ENCODE peak calls at places on chromosomes 7 and 10, in seven cellular contexts. L is effector CD8-positive, alpha-beta T cell; O is A549; Q is choroid plexus epithelial cell; R is T1000; E is activated T-helper 9 cell treated with anti-CD3 and anti-CD28 coated beads, Interleukin-2, amount 50 U/mL, for 16 hours; A is endothelial cell. I is an unnamed sample.

GRCh38 chr7:44065431-44066110 is at the start of gene PGAM2:
- DNase-seq in L (no peak), O (no peak), Q (peak; percentile 46), R (no peak), E (no peak), A (no peak), I (peak; percentile 22)

GRCh38 chr10:43228783-43229207 is 38.1 kb downstream of the RASGEF1A start:
- DNase-seq in L (no peak), O (no peak), Q (no peak), R (no peak), E (no peak), A (peak; percentile 2), I (no peak)

GRCh38 chr7:93890464-93891068 is at the start of gene TFPI2:
- DNase-seq in L (no peak), O (peak; percentile 77), Q (peak; percentile 84), R (peak; percentile 60), E (no peak), A (peak; percentile 38), I (no peak)

GRCh38 chr7:16271990-16272665 is 149.2 kb downstream of the CRPPA start:
- DNase-seq in L (no peak), O (no peak), Q (peak; percentile 58), R (no peak), E (no peak), A (no peak), I (no peak)

GRCh38 chr10:60950312-60950711 is 6.3 kb upstream of the RHOBTB1 start:
- DNase-seq in L (no peak), O (no peak), Q (no peak), R (no peak), E (no peak), A (no peak), I (no peak)

GRCh38 chr10:90644165-90644564 is 213.7 kb downstream of the HTR7 start:
- DNase-seq in L (no peak), O (no peak), Q (peak; percentile 11), R (no peak), E (no peak), A (no peak), I (no peak)

GRCh38 chr7:135905858-135906257 is 71.3 kb downstream of the MTPN start:
- DNase-seq in L (no peak), O (no peak), Q (no peak), R (no peak), E (no peak), A (no peak), I (no peak)

GRCh38 chr10:1199897-1200721 is 143.9 kb downstream of the WDR37 start:
- DNase-seq in L (no peak), O (no peak), Q (no peak), R (no peak), E (no peak), A (no peak), I (no peak)

GRCh38 chr7:87152897-87153641 is 816 bp downstream of the DMTF1 start:
- DNase-seq in L (no peak), O (peak; percentile 5), Q (peak; percentile 26), R (no peak), E (peak; percentile 4), A (peak; percentile 27), I (no peak)

GRCh38 chr10:3805227-3805790 is 20.3 kb upstream of the KLF6 start:
- DNase-seq in L (no peak), O (no peak), Q (peak; percentile 88), R (no peak), E (peak; percentile 27), A (no peak), I (no peak)

GRCh38 chr10:129530486-129531065 is 63.5 kb downstream of the MGMT start:
- DNase-seq in L (no peak), O (no peak), Q (no peak), R (no peak), E (no peak), A (no peak), I (no peak)

GRCh38 chr10:22308390-22308789 is 7.8 kb upstream of the COMMD3 start:
- DNase-seq in L (no peak), O (peak; percentile 46), Q (no peak), R (no peak), E (no peak), A (no peak), I (no peak)

GRCh38 chr7:74187915-74188675 is 13.9 kb downstream of the EIF4H start:
- DNase-seq in L (no peak), O (no peak), Q (no peak), R (no peak), E (no peak), A (no peak), I (no peak)

GRCh38 chr10:24720096-24720495 is 3.6 kb downstream of the ARHGAP21 start:
- DNase-seq in L (no peak), O (no peak), Q (no peak), R (no peak), E (no peak), A (no peak), I (no peak)

GRCh38 chr7:131354390-131354789 is 26.7 kb downstream of the MKLN1 start:
- DNase-seq in L (no peak), O (no peak), Q (no peak), R (no peak), E (no peak), A (no peak), I (no peak)

GRCh38 chr7:54738737-54739136 is 20.3 kb downstream of the SEC61G start:
- DNase-seq in L (no peak), O (no peak), Q (no peak), R (no peak), E (no peak), A (no peak), I (no peak)

GRCh38 chr7:7185382-7185989 is 3.1 kb downstream of the C1GALT1 start:
- DNase-seq in L (no peak), O (no peak), Q (no peak), R (no peak), E (no peak), A (no peak), I (no peak)

GRCh38 chr7:112157072-112157471 is 49.1 kb downstream of the DOCK4 start:
- DNase-seq in L (no peak), O (no peak), Q (peak; percentile 88), R (no peak), E (no peak), A (no peak), I (no peak)

GRCh38 chr10:119734396-119735332 is 8.8 kb downstream of the INPP5F start:
- DNase-seq in L (no peak), O (no peak), Q (peak; percentile 69), R (no peak), E (no peak), A (no peak), I (no peak)

GRCh38 chr7:34124765-34125164 is 219.4 kb downstream of the BMPER start:
- DNase-seq in L (no peak), O (no peak), Q (no peak), R (no peak), E (no peak), A (no peak), I (no peak)

GRCh38 chr10:47076949-47077348 is 165.7 kb downstream of the PTPN20 start:
- DNase-seq in L (no peak), O (no peak), Q (no peak), R (no peak), E (no peak), A (no peak), I (no peak)

GRCh38 chr7:19772858-19773337 is 519 bp downstream of the TMEM196 start:
- DNase-seq in L (no peak), O (peak; percentile 15), Q (peak; percentile 26), R (no peak), E (no peak), A (peak; percentile 65), I (no peak)